ENCODE peak calls at places on chromosome 19, in seven cellular contexts. G is tibial artery; O is B cell; B is heart right ventricle; N is Caco-2; V is CD8-positive, alpha-beta T cell; P is H1. A is an unnamed sample.

GRCh38 chr19:43618921-43619261 is 538 bp downstream of the ZNF428 start:
- DNase-seq in G (no peak), O (no peak), B (no peak), N (no peak), V (no peak), P (no peak), A (no peak)

GRCh38 chr19:32199501-32200040 is 145.8 kb upstream of the ZNF507 start:
- DNase-seq in G (peak; percentile 40), O (no peak), B (no peak), N (no peak), V (no peak), P (peak; percentile 19), A (no peak)

GRCh38 chr19:41887711-41888382 is 4.9 kb downstream of the ARHGEF1 start:
- DNase-seq in G (no peak), O (peak; percentile 81), B (no peak), N (peak; percentile 96), V (peak; percentile 84), P (peak; percentile 74), A (peak; percentile 78)

GRCh38 chr19:41708481-41708880 is at the start of gene CEACAM5:
- DNase-seq in G (no peak), O (no peak), B (no peak), N (no peak), V (no peak), P (no peak), A (no peak)

GRCh38 chr19:2983351-2984195 is 6.2 kb downstream of the TLE6 start:
- DNase-seq in G (peak; percentile 95), O (no peak), B (peak; percentile 75), N (no peak), V (no peak), P (peak; percentile 86), A (peak; percentile 40)

GRCh38 chr19:35305181-35305580 is 13.2 kb downstream of the MAG start:
- DNase-seq in G (no peak), O (no peak), B (no peak), N (no peak), V (no peak), P (no peak), A (no peak)

GRCh38 chr19:50238043-50238442 is 34.6 kb downstream of the MYH14 start:
- DNase-seq in G (no peak), O (no peak), B (peak; percentile 36), N (no peak), V (no peak), P (no peak), A (no peak)

GRCh38 chr19:8831832-8832131 is 322 bp downstream of the ZNF558 start:
- DNase-seq in G (no peak), O (no peak), B (no peak), N (no peak), V (no peak), P (peak; percentile 42), A (no peak)

GRCh38 chr19:45059258-45059965 is 16.9 kb downstream of the ZNF296 start:
- DNase-seq in G (peak; percentile 73), O (peak; percentile 88), B (peak; percentile 55), N (peak; percentile 82), V (peak; percentile 75), P (peak; percentile 98), A (peak; percentile 82)

GRCh38 chr19:46356670-46357055 is 9.8 kb downstream of the PPP5C start:
- DNase-seq in G (no peak), O (no peak), B (no peak), N (no peak), V (no peak), P (no peak), A (no peak)

GRCh38 chr19:40493778-40494177 is 27.0 kb downstream of the SPTBN4 start:
- DNase-seq in G (no peak), O (no peak), B (no peak), N (no peak), V (no peak), P (no peak), A (no peak)

GRCh38 chr19:13255041-13255718 is 105.0 kb downstream of the IER2 start:
- DNase-seq in G (no peak), O (no peak), B (no peak), N (no peak), V (no peak), P (no peak), A (no peak)

GRCh38 chr19:13255719-13256059 is 105.5 kb downstream of the IER2 start:
- DNase-seq in G (no peak), O (no peak), B (no peak), N (no peak), V (no peak), P (no peak), A (no peak)

GRCh38 chr19:13262450-13262849 is 112.2 kb downstream of the IER2 start:
- DNase-seq in G (no peak), O (no peak), B (no peak), N (no peak), V (no peak), P (no peak), A (no peak)

GRCh38 chr19:13256918-13257317 is 106.7 kb downstream of the IER2 start:
- DNase-seq in G (no peak), O (no peak), B (no peak), N (no peak), V (no peak), P (no peak), A (no peak)

DNA sequence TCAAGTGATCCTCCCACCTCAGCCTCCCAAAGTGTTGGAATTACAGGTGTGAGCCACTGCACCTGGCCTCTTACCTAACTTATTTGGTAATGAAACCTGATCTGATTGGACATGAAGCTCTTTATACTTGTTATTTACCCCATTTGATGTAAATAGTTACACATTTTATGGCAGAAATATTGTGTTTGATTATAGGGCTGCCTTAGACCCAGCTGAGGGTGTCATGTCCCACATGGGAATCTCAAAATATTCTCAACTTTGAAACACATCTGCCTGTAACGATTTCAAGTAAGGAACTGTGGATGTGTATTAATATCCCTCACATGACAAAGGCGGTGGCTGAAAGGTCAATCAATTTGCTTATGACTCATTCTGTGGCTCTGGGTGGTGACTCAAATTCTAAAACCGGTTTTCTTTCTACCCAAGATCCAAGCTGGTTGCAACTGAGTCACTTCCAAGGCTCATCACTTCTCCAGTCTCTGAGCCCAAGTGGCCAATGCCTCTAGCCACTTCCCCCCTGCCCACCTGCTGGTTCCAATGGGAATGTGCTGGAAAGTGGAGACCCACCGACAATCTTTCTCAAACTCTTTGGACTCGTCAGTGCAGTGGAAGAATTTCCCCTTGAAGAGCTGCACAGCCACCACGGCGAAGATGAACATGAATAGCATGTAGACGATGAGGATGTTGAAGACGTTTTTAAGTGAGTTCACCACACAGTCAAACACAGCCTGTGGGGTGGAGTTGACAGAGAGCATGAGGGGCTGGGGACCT is 110.9 kb downstream of the IER2 start:
- DNase-seq in G (no peak), O (peak; percentile 64), B (no peak), N (no peak), V (no peak), P (no peak), A (no peak)
- TF ChIP-seq CTCF in G (no peak), O (no peak), B (no peak), N (no peak), V (no peak), P (no peak), A (no peak)

GRCh38 chr19:1069009-1069779 is 2.2 kb downstream of the ARHGAP45 start:
- DNase-seq in G (peak; percentile 82), O (peak; percentile 84), B (peak; percentile 72), N (no peak), V (peak; percentile 74), P (no peak), A (no peak)
- TF ChIP-seq CTCF in G (no peak), O (no peak), B (no peak), N (no peak), V (no peak), P (no peak), A (no peak)

DNA sequence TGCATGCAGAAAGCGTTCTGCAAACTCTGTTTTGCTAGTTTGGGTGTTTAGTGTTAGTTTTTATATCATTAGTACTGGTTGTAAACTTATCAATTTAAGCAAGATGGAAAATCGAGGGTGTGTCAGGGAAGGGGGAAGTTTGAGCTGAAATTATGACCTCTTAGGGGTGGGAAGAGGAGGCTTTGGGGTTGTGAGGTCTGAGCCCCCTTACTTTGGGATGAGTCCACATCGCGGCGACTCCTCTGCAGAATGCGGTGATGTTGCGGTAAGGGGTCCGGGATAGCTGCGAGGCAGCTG is 745 bp upstream of the NDUFS7 start:
- DNase-seq in G (no peak), O (no peak), B (no peak), N (no peak), V (no peak), P (no peak), A (no peak)
- TF ChIP-seq CTCF in G (no peak), O (no peak), B (no peak), N (no peak), V (no peak), P (no peak), A (no peak)

DNA sequence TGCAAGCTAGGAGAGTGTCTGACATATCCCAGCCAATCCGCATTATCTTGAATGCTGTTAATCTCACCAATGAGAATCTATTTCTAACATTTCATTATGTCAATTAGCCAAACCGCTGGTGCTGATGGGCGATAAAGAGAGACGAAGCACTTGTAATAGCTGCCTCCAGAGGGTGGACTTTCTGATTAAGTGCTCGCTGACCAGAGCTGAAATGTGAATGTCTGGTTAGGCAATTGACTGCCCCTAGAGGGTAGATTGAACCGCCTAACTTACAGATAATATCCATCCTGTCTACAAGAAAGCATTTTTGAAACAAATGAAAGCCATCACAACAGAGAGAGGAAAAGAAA is 552 bp upstream of the GRWD1 start:
- DNase-seq in G (no peak), O (no peak), B (no peak), N (peak; percentile 72), V (no peak), P (peak; percentile 53), A (no peak)
- TF ChIP-seq CTCF in G (peak; percentile 63), O (peak; percentile 40), B (peak; percentile 40), N (peak; percentile 57), V (no peak), P (peak; percentile 37), A (peak; percentile 58)

DNA sequence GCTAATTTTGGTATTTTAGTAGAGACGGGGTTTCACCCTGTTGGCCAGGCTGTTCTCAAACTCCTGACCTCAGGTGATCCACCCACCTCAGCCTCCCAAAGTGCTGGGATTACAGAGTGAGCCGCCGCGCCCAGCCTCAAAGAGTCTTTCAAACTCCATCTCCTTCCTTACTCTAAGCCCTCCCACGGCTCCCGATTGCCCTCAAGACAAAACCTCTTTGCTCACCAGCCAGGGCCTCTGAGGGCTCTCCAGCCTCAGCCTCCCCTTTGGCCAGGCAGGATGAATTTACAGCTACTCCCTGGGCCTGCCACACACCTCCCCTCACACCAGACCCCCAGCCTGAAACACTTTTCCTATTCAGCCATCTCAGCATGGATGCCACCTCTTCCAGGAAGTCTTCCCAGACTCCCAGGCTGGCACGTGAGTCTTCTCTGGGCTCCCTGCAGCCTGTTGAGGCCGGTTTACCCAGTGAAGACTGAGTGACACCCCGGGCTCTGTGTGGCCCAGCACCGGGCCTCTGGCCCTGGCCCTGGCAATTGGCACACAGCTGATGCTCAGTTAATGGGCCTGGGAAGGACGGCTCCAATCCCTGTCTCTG is 7.6 kb downstream of the PRSS57 start:
- DNase-seq in G (no peak), O (no peak), B (no peak), N (no peak), V (no peak), P (no peak), A (no peak)
- TF ChIP-seq CTCF in G (no peak), O (no peak), B (no peak), N (no peak), V (no peak), P (no peak), A (no peak)

GRCh38 chr19:39413903-39414608 is 1.6 kb downstream of the PLEKHG2 start:
- DNase-seq in G (peak; percentile 78), O (no peak), B (peak; percentile 36), N (peak; percentile 61), V (no peak), P (peak; percentile 74), A (no peak)
- TF ChIP-seq CTCF in G (no peak), O (no peak), B (no peak), N (peak; percentile 60), V (no peak), P (peak; percentile 27), A (peak; percentile 9)